ENCODE peak calls at places on chromosomes 2 and 18, in eight cellular contexts. S is fibroblast of villous mesenchyme, K is BE2C, L is NT2/D1, E is A549, O is psoas muscle, D is left ventricle myocardium inferior, A is AG04450. C is an unnamed sample.

GRCh38 chr2:64629875-64630274 is 23.8 kb downstream of the SERTAD2 start:
- DNase-seq in S (no peak), K (peak), L (no peak), E (no peak), O (no peak), D (no peak), A (no peak), C (no peak)

GRCh38 chr2:100786297-100786658 is 33.7 kb upstream of the NPAS2 start:
- DNase-seq in S (peak), K (no peak), L (no peak), E (peak), O (no peak), D (peak), A (peak), C (peak)

GRCh38 chr2:106034325-106034724 is 159.8 kb downstream of the UXS1 start:
- DNase-seq in S (no peak), K (no peak), L (no peak), E (no peak), O (no peak), D (no peak), A (no peak), C (no peak)

GRCh38 chr18:77223653-77224052 is 26.0 kb upstream of the GALR1 start:
- DNase-seq in S (peak), K (no peak), L (no peak), E (no peak), O (no peak), D (no peak), A (peak), C (peak)

GRCh38 chr2:239227111-239227581 is 173.7 kb downstream of the HDAC4 start:
- DNase-seq in S (no peak), K (no peak), L (no peak), E (no peak), O (peak), D (peak), A (no peak), C (no peak)

GRCh38 chr18:48813833-48814489 is 136.8 kb downstream of the SMAD7 start:
- DNase-seq in S (peak), K (no peak), L (no peak), E (no peak), O (peak), D (peak), A (no peak), C (no peak)

GRCh38 chr2:64992218-64992617 is 3.0 kb downstream of the SLC1A4 start:
- DNase-seq in S (no peak), K (no peak), L (no peak), E (no peak), O (no peak), D (no peak), A (no peak), C (no peak)

GRCh38 chr2:160502478-160502877 is 8.9 kb upstream of the RBMS1 start:
- DNase-seq in S (no peak), K (no peak), L (no peak), E (no peak), O (no peak), D (no peak), A (no peak), C (no peak)

GRCh38 chr2:1757567-1757966 is 13.3 kb upstream of the PXDN start:
- DNase-seq in S (no peak), K (no peak), L (no peak), E (no peak), O (no peak), D (no peak), A (no peak), C (no peak)

GRCh38 chr2:169095631-169096105 is 26.3 kb downstream of the DHRS9 start:
- DNase-seq in S (peak), K (no peak), L (no peak), E (no peak), O (no peak), D (no peak), A (peak), C (peak)

GRCh38 chr2:16015903-16016265 is 75.5 kb downstream of the MYCN start:
- DNase-seq in S (no peak), K (no peak), L (no peak), E (no peak), O (no peak), D (no peak), A (no peak), C (no peak)

GRCh38 chr18:42545825-42546224 is 569.7 kb downstream of the RIT2 start:
- DNase-seq in S (peak), K (no peak), L (no peak), E (no peak), O (no peak), D (no peak), A (no peak), C (peak)

GRCh38 chr2:222280795-222281194 is 18.0 kb downstream of the PAX3 start:
- DNase-seq in S (no peak), K (no peak), L (no peak), E (no peak), O (no peak), D (no peak), A (no peak), C (no peak)

GRCh38 chr2:44130441-44130840 is 38.2 kb upstream of the PPM1B start:
- DNase-seq in S (peak), K (no peak), L (no peak), E (no peak), O (no peak), D (no peak), A (peak), C (peak)

GRCh38 chr2:181309576-181309975 is 147.6 kb upstream of the ITGA4 start:
- DNase-seq in S (no peak), K (no peak), L (no peak), E (no peak), O (no peak), D (no peak), A (no peak), C (no peak)

GRCh38 chr2:181311841-181312240 is 145.3 kb upstream of the ITGA4 start:
- DNase-seq in S (no peak), K (no peak), L (no peak), E (no peak), O (no peak), D (no peak), A (no peak), C (no peak)

GRCh38 chr2:181310967-181311366 is 146.2 kb upstream of the ITGA4 start:
- DNase-seq in S (no peak), K (no peak), L (no peak), E (no peak), O (no peak), D (no peak), A (no peak), C (no peak)

GRCh38 chr2:181313845-181314244 is 143.3 kb upstream of the ITGA4 start:
- DNase-seq in S (no peak), K (no peak), L (no peak), E (no peak), O (no peak), D (no peak), A (no peak), C (no peak)

GRCh38 chr2:181312515-181312927 is 144.7 kb upstream of the ITGA4 start:
- DNase-seq in S (no peak), K (no peak), L (no peak), E (no peak), O (no peak), D (no peak), A (no peak), C (no peak)
- H3K4me3 ChIP-seq in S (no peak), K (no peak), L (no peak), E (no peak), O (no peak), D (no peak), A (no peak), C (no peak)

GRCh38 chr2:153105829-153106578 is 372.6 kb downstream of the RPRM start:
- DNase-seq in S (no peak), K (no peak), L (no peak), E (no peak), O (no peak), D (no peak), A (no peak), C (no peak)
- H3K4me3 ChIP-seq in S (no peak), K (no peak), L (no peak), E (no peak), O (no peak), D (no peak), A (no peak), C (no peak)

GRCh38 chr2:187519419-187520120 is 34.7 kb downstream of the TFPI start:
- DNase-seq in S (no peak), K (no peak), L (peak), E (no peak), O (no peak), D (no peak), A (no peak), C (no peak)

GRCh38 chr2:187523325-187523724 is 30.9 kb downstream of the TFPI start:
- DNase-seq in S (no peak), K (no peak), L (no peak), E (no peak), O (no peak), D (no peak), A (no peak), C (no peak)

GRCh38 chr2:187514930-187515329 is 39.3 kb downstream of the TFPI start:
- DNase-seq in S (no peak), K (no peak), L (no peak), E (no peak), O (no peak), D (no peak), A (no peak), C (no peak)

GRCh38 chr2:187525164-187525900 is 28.9 kb downstream of the TFPI start:
- DNase-seq in S (no peak), K (no peak), L (no peak), E (no peak), O (no peak), D (no peak), A (no peak), C (no peak)

GRCh38 chr2:187520121-187520624 is 34.1 kb downstream of the TFPI start:
- DNase-seq in S (no peak), K (no peak), L (no peak), E (no peak), O (no peak), D (no peak), A (no peak), C (no peak)
- H3K4me3 ChIP-seq in S (no peak), K (no peak), L (no peak), E (no peak), O (no peak), D (no peak), A (no peak), C (no peak)

DNA sequence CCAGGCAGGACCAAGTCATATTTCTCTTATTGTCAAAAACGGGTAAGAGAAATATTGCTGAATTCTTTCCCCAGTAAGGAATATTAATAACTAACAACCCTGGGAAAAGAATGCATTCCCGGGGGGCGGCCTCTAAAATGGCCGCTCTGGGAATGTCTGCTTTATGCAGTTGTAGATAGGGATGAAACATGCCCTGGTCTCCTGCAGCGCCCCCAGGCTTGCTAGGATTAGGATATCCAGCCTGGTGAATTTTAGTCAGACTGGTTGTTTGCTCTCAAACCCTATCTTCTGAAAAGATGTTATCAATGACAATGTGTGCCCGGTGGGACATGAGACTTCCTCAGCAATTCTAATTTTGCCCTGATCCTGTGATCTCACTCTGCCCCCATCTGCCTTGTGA is 448.1 kb downstream of the PTH2R start:
- DNase-seq in S (no peak), K (no peak), L (no peak), E (no peak), O (no peak), D (no peak), A (no peak), C (no peak)
- H3K4me3 ChIP-seq in S (no peak), K (no peak), L (no peak), E (no peak), O (no peak), D (no peak), A (no peak), C (no peak)

GRCh38 chr18:2982452-2983172 is 30.3 kb downstream of the LPIN2 start:
- DNase-seq in S (no peak), K (no peak), L (no peak), E (no peak), O (no peak), D (no peak), A (no peak), C (no peak)
- H3K4me3 ChIP-seq in S (no peak), K (no peak), L (no peak), E (no peak), O (no peak), D (peak), A (no peak), C (no peak)

DNA sequence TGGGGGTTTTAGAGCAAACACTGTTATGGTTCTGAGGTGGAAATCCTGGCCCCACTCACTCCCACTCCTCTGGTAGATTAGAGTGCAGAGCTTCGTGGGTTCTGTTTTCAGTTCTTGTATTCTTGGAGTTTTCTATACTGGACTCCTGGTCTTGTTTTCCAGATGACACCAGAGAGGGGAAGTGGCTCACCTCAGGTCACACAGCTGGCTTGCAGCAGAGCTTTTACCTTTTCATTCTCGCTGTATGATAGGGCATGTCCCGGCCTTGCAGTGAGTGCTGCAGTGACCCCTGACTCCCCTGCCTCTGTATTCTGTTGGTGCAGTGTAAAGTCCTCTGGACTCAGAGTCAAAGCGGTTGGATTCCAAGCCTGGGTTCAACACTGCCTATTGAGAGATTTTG is 148.9 kb upstream of the MEX3C start:
- DNase-seq in S (no peak), K (no peak), L (no peak), E (no peak), O (no peak), D (no peak), A (no peak), C (no peak)
- H3K4me3 ChIP-seq in S (no peak), K (no peak), L (no peak), E (no peak), O (no peak), D (no peak), A (no peak), C (no peak)

GRCh38 chr18:35477497-35477896 is 20.3 kb downstream of the INO80C start:
- DNase-seq in S (no peak), K (no peak), L (no peak), E (no peak), O (no peak), D (no peak), A (no peak), C (no peak)

GRCh38 chr18:35477974-35478373 is 19.8 kb downstream of the INO80C start:
- DNase-seq in S (no peak), K (no peak), L (no peak), E (no peak), O (no peak), D (no peak), A (no peak), C (no peak)

GRCh38 chr18:35481960-35482366 is 15.8 kb downstream of the INO80C start:
- DNase-seq in S (peak), K (no peak), L (no peak), E (no peak), O (no peak), D (no peak), A (no peak), C (no peak)

GRCh38 chr18:35479911-35480586 is 17.7 kb downstream of the INO80C start:
- DNase-seq in S (no peak), K (no peak), L (no peak), E (no peak), O (no peak), D (no peak), A (no peak), C (no peak)

GRCh38 chr18:35478520-35479435 is 19.0 kb downstream of the INO80C start:
- DNase-seq in S (peak), K (no peak), L (no peak), E (peak), O (no peak), D (no peak), A (no peak), C (peak)
- H3K4me3 ChIP-seq in S (no peak), K (no peak), L (no peak), E (peak), O (no peak), D (no peak), A (no peak), C (no peak)

DNA sequence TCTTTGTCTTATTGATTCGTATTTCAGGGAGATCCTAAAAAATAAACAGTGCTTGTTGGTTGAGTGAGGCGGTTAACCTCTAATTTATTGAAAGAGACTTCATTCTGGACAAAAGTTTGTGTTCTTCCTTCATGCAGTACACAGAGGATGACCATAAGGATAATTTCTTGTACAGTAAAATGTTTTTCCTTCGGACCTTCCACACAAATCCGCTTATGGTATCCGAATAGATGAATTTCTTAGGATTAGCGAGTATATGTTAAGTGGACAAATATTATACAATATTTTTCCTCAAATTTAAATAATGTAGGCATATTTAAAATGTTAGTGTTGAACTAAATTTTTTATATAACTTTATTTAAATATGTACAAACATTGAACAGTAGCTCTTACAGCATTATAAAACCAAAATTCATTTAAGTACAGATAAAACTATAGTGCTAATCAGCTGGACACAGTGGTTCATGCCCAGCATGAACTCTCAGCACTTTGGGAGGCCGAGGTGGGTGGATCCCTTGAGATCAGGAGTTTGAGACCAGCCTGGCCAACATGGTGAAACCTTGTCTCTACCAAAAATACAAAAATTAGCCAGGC is 84.4 kb downstream of the LPIN1 start:
- DNase-seq in S (no peak), K (no peak), L (no peak), E (no peak), O (no peak), D (no peak), A (no peak), C (no peak)
- H3K4me3 ChIP-seq in S (peak), K (peak), L (no peak), E (peak), O (peak), D (peak), A (peak), C (peak)

GRCh38 chr2:67626656-67627055 is 229.5 kb downstream of the ETAA1 start:
- DNase-seq in S (no peak), K (no peak), L (no peak), E (no peak), O (no peak), D (no peak), A (no peak), C (peak)

GRCh38 chr2:67626076-67626475 is 228.9 kb downstream of the ETAA1 start:
- DNase-seq in S (no peak), K (no peak), L (no peak), E (no peak), O (no peak), D (no peak), A (no peak), C (no peak)

GRCh38 chr2:67627456-67627855 is 230.3 kb downstream of the ETAA1 start:
- DNase-seq in S (no peak), K (no peak), L (no peak), E (no peak), O (no peak), D (no peak), A (no peak), C (no peak)

GRCh38 chr2:67625671-67626070 is 228.5 kb downstream of the ETAA1 start:
- DNase-seq in S (peak), K (no peak), L (no peak), E (no peak), O (no peak), D (no peak), A (no peak), C (peak)

GRCh38 chr2:67625178-67625577 is 228.0 kb downstream of the ETAA1 start:
- DNase-seq in S (peak), K (no peak), L (no peak), E (no peak), O (no peak), D (no peak), A (no peak), C (peak)
- H3K4me3 ChIP-seq in S (no peak), K (no peak), L (no peak), E (no peak), O (no peak), D (no peak), A (no peak), C (no peak)

DNA sequence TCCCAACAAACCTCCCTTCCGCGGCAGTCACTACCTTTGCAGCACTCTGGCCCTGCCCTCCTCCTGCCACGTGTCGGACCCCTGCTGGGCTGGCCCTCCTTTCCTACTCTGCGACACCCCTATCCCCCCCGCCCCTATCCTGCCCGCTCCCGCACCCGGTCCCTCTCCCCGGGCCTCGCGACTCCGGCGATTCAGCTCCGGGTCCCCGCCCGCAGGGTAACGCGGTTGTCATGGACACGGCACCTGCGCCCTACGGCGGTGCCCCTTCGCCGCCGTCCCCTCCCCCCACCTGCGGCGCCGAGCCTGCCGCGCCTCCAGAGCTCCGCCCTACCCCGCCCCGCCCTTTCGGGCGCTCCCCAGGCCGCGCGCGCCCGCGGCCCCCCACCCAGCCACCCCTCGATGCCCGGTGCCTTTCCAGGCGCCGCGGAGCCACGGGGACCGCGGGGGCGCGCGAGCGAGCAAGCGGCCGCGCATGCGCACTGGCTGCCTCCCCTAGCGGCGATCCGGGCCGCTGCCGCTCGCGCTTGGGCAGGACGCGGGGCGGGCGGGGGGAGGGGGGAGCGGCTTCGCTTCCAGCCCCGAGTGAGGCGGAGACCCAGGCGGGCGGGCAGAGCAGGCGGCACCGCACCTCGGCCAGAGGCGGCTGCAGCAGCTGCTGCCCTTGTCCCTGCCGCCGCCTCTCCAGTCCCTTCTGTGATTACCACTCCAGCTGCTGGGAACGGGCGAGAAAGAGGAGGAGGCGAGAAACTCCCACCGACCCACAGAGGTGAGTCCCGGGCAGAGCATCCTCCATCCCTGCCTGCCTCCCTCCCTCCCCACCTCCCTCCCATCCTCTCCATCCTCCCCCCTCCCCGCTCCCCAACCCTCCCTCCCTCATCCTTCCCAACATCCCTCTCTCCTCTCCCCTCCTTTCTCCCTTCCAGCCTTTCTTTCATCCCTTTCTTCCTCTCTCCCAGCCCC is at the start of gene CTNNA2:
- DNase-seq in S (no peak), K (peak), L (peak), E (peak), O (no peak), D (no peak), A (no peak), C (peak)
- H3K4me3 ChIP-seq in S (no peak), K (peak), L (peak), E (peak), O (peak), D (peak), A (peak), C (no peak)

C was measured in fibroblast of pulmonary artery.